ENCODE peak calls at places on chromosomes 7 and 10, in four cellular contexts. X, J, U and I are unnamed samples.

GRCh38 chr7:106216517-106217088 is 68.2 kb downstream of the NAMPT start:
- DNase-seq in J (peak), X (no peak), U (no peak), I (peak)

GRCh38 chr10:117071293-117072050 is 66.5 kb upstream of the SHTN1 start:
- DNase-seq in J (no peak), X (no peak), U (no peak), I (no peak)

GRCh38 chr7:31734456-31734855 is 47.4 kb downstream of the PPP1R17 start:
- DNase-seq in X (no peak), U (no peak), J (no peak), I (no peak)

GRCh38 chr7:33849004-33849403 is 56.3 kb upstream of the BMPER start:
- DNase-seq in X (no peak), U (no peak), J (no peak), I (no peak)

GRCh38 chr7:72272479-72272878 is 139.7 kb downstream of the CALN1 start:
- DNase-seq in U (no peak), X (no peak), J (no peak), I (no peak)

GRCh38 chr10:85580585-85580984 is 786.0 kb downstream of the GRID1 start:
- DNase-seq in J (no peak), X (no peak), U (no peak), I (no peak)

GRCh38 chr10:126646101-126646500 is 24.4 kb downstream of the C10orf90 start:
- DNase-seq in J (no peak), U (no peak), X (no peak), I (no peak)

GRCh38 chr7:111855842-111856227 is 293.5 kb upstream of the IMMP2L start:
- DNase-seq in X (no peak), J (no peak), U (no peak), I (peak)

GRCh38 chr7:137329411-137329810 is 14.1 kb downstream of the PTN start:
- DNase-seq in J (no peak), X (no peak), U (no peak), I (no peak)

GRCh38 chr7:155860840-155861479 is 48.7 kb upstream of the SHH start:
- DNase-seq in J (no peak), X (no peak), U (no peak), I (peak)

GRCh38 chr10:16904619-16905018 is 87.4 kb upstream of the RSU1 start:
- DNase-seq in U (no peak), X (no peak), J (no peak), I (no peak)

GRCh38 chr7:100884741-100885439 is 4.6 kb downstream of the UFSP1 start:
- DNase-seq in X (no peak), U (no peak), J (peak), I (no peak)

GRCh38 chr10:11178606-11179221 is 161.0 kb downstream of the CELF2 start:
- DNase-seq in X (no peak), J (peak), U (no peak), I (no peak)

GRCh38 chr7:93813514-93813913 is 77.0 kb downstream of the TFPI2 start:
- DNase-seq in J (no peak), X (no peak), U (no peak), I (no peak)

GRCh38 chr10:86071758-86072157 is 294.8 kb downstream of the GRID1 start:
- DNase-seq in J (no peak), U (no peak), X (no peak), I (no peak)

GRCh38 chr10:96047004-96047649 is 3.7 kb downstream of the CCNJ start:
- DNase-seq in U (peak), J (no peak), X (no peak), I (peak)

GRCh38 chr7:41928781-41929180 is 225.9 kb upstream of the INHBA start:
- DNase-seq in J (no peak), X (no peak), U (no peak), I (no peak)

GRCh38 chr10:53075469-53075868 is 302.9 kb upstream of the MBL2 start:
- DNase-seq in J (no peak), U (no peak), X (no peak), I (no peak)

GRCh38 chr10:69276503-69276902 is 1.8 kb upstream of the HK1 start:
- DNase-seq in U (no peak), X (no peak), J (no peak), I (no peak)
- TF ChIP-seq NR3C1 in U (no peak), X (no peak), J (no peak), I (no peak)

GRCh38 chr10:110918633-110919348 is at the start of gene BBIP1:
- DNase-seq in U (peak), X (no peak), J (no peak), I (peak)

GRCh38 chr10:110918269-110918632 is 729 bp downstream of the BBIP1 start:
- DNase-seq in J (peak), X (peak), U (peak), I (peak)

GRCh38 chr10:110916554-110917346 is 2.2 kb downstream of the BBIP1 start:
- DNase-seq in U (no peak), J (no peak), X (no peak), I (no peak)

GRCh38 chr10:110919349-110919931 is at the start of gene SHOC2:
- DNase-seq in X (peak), J (peak), U (no peak), I (no peak)

GRCh38 chr10:110919971-110920881 is 822 bp downstream of the SHOC2 start:
- DNase-seq in X (peak), U (no peak), J (no peak), I (no peak)
- TF ChIP-seq NR3C1 in X (no peak), U (no peak), J (no peak), I (no peak)

DNA sequence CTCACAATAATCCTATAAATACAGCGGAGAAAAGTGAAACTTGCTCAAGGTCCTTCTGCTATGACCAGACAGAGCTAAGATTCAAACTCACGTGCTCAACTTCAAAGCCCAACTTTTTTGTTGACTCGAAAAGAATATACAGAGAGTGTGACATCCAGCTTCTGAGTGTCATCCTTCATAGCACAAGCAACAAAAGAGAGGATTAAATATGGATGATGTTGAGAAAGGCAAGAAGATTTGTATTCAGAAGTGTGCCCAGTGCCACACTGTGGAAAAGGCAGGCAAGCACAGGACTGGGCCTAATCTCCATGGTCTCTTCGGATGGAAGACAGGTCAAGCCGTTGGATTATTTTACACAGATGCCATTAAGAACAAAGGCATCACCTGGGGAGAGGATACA is 2.1 kb upstream of the FAM3C start:
- DNase-seq in U (peak), X (no peak), J (no peak), I (peak)
- TF ChIP-seq NR3C1 in U (no peak), X (no peak), J (no peak), I (no peak)

DNA sequence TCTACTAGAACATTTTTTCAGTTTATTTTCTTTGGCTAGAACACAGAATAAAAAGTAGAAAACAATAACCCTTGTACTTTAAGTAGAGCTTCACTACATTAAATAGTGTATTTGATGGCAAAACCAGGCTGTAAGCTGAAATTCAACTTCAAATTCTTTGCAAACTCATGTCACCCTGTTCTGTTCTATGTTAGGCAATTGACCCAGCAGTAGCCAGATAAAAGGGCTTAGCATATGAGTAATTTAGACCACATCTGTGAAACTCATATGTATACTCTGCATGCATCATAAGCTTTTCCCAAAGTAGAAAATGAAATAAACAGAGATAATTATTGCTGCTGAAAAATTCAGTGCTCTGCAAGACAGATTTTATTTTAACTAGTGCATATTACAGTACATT is 150.2 kb downstream of the GNAI1 start:
- DNase-seq in J (no peak), U (no peak), X (no peak), I (no peak)
- TF ChIP-seq NR3C1 in J (no peak), U (no peak), X (no peak), I (no peak)

DNA sequence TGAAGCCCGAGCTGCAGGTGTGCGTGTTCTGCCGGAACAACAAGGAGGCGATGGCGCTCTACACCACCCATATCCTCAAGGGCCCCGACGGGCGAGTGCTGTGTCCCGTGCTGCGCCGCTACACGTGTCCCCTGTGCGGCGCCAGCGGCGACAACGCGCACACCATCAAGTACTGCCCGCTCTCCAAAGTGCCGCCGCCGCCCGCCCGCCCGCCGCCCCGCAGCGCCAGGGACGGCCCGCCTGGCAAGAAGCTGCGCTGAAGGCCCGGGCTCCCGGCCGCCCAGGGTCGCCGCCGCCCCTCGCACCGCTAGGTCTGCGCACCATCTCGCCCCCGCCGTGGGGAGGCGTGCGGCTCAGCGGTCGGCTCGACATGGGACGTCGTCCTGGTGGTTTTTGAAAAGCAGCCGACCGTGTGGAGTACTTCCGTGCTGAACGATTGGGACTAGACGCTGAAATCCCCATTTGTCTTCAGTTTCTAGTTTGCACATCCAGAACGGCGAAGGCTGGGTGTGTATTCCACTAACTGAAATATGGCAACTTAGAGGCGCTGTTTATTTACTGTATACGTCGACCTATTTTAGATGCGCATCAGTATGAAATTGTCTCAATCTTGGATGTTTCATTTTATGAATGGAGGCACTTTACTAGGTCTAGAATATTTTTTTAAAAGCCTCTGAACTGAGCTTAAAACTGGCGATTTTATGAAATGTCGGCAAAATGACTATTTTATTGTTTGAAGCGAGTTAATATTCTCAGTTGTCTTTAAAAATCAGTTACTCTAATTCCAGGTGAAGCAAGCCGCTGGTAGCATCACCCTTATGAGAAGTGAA is 1.1 kb downstream of the NANOS1 start:
- DNase-seq in U (peak), J (peak), X (peak), I (peak)
- TF ChIP-seq NR3C1 in U (no peak), J (no peak), X (no peak), I (no peak)

DNA sequence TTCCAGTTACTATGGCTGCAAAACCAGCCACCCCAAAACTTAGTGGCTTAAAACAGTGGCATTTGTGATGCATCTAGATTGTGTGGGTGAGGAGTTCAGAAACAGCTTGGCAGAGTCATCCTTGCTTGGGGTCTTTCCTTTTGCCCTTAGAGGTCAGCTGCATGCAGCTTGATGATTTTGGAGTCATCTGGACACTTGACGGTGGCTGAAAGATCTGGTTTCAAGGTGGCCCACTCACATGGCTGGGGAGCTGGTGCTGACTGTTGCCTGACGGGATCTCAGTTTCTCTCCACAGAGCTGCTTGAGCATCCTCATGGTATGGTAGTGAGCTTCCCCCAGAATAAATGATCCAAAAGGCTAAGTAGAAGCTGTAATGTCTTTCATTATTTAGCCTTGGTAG is 191.3 kb upstream of the GALNT17 start:
- DNase-seq in J (no peak), X (no peak), U (no peak), I (no peak)
- TF ChIP-seq NR3C1 in J (no peak), X (no peak), U (no peak), I (no peak)

DNA sequence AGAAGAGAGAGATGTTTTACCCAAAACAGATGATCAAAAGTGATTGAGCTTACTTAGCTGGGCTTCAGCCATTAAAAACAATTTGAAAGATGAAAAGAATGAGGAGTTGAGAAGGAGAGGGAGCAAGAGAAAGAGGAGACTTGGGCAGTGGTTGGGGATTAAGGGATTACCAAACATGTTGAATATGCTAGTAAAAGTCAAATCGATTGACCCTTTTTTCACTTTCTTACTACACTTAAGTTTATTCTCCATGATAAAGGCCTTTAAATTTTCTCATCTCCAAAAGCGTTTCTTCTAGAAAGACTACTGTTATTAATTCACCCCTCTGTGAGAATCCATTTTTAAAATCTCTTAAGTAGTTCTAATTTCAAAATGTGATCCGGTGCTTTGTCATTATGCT is 1254.0 kb upstream of the PHF14 start:
- DNase-seq in X (no peak), U (no peak), J (no peak), I (no peak)
- TF ChIP-seq NR3C1 in X (no peak), U (no peak), J (no peak), I (no peak)

GRCh38 chr10:31742255-31742654 is 186.4 kb downstream of the ARHGAP12 start:
- DNase-seq in X (no peak), J (no peak), U (no peak), I (no peak)

GRCh38 chr10:31749293-31749692 is 179.3 kb downstream of the ARHGAP12 start:
- DNase-seq in U (no peak), X (no peak), J (no peak), I (no peak)

GRCh38 chr10:31741473-31741872 is 187.2 kb downstream of the ARHGAP12 start:
- DNase-seq in J (no peak), U (no peak), X (no peak), I (no peak)

GRCh38 chr10:31744025-31744424 is 184.6 kb downstream of the ARHGAP12 start:
- DNase-seq in X (no peak), U (no peak), J (no peak), I (no peak)

DNA sequence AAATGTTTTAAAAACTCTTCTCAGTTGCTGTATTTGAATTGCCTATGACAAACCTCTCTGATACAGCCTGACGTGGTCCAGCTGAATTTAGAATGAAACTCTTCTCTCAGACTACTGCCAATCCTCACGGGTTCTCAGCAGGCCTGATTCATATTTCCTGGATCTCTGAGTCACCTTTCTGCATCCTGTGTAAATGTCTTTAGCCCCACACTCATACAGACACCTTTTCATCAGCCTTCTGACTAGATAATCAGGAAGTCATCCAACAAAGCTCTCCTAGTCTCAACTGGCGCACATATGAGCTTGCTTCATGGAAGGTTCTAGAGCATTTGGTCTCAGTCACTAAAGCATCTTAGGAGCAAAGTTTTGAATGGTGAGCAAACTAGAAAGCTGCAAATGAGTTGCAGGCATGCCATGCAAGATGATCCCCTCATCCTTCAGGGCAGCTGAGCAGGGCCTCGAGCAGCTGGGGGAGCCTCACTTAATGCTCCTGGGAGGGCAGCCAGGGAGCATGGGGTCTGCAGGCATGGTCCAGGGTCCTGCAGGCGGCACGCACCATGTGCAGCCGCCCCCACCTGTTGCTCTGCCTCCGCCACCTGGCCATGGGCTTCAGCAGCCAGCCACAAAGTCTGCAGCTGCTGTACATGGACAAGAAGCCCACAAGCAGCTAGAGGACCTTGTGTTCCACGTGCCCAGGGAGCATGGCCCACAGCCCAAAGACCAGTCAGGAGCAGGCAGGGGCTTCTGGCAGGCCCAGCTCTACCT is 182.8 kb downstream of the ARHGAP12 start:
- DNase-seq in U (peak), J (no peak), X (no peak), I (peak)
- TF ChIP-seq NR3C1 in U (no peak), J (no peak), X (no peak), I (no peak)

GRCh38 chr10:78460204-78460603 is 426.5 kb downstream of the RPS24 start:
- DNase-seq in J (no peak), X (no peak), U (no peak), I (no peak)

GRCh38 chr10:78461333-78461732 is 427.7 kb downstream of the RPS24 start:
- DNase-seq in X (no peak), U (no peak), J (no peak), I (no peak)

GRCh38 chr10:78462728-78463228 is 429.1 kb downstream of the RPS24 start:
- DNase-seq in J (no peak), X (no peak), U (no peak), I (no peak)

GRCh38 chr10:78464118-78464855 is 430.6 kb downstream of the RPS24 start:
- DNase-seq in U (no peak), J (no peak), X (no peak), I (no peak)

GRCh38 chr10:78462221-78462620 is 428.6 kb downstream of the RPS24 start:
- DNase-seq in J (no peak), U (no peak), X (no peak), I (no peak)
- TF ChIP-seq NR3C1 in J (no peak), U (no peak), X (no peak), I (no peak)

DNA sequence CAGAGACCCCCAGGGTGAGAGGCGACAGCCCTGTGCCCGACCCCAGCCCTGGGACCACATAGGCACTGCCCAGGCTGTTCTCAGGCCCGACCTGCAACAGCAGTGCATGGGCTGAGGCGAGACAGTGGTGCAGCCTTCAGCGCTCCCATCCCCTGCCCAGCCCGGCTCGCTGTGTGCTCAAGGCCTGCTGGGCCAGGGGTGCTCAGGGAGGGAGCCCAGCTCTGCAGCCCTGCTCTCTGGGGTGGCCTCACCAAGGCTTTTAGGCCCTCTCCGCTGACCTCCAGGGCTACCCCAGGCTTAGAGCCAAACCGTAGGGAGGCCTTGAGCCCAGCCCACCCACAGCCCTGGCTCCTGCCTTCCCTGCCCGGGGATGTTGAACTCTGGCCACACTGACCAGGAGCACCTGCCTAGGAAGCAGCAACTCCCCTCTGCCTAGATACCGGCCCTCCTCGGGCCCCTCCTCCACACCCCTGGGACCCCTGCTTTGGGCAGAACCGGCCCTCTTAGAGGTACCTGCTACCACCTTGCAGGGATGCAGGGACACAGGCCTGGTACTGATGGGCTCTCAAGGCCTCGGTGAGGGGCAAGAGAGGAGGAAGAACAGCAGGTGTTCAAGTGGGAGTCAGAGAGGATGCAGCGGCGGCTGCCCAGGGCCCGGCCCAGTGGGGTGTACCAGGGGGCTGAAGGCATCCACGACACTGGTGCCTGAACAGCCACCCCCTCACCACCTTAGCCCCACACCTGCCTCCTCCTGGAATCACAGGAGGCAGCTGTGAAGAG is 231.5 kb downstream of the ELFN1 start:
- DNase-seq in J (no peak), U (no peak), X (no peak), I (no peak)
- TF ChIP-seq NR3C1 in J (no peak), U (no peak), X (no peak), I (no peak)